ENCODE peak calls at places on chromosomes 6 and 20, in five cellular contexts. S is adrenal gland, P is GM23248, T is pancreas, U is IMR-90. V is an unnamed sample. For H3K4me1, the result is how much of the 10 kb centered on the place peaks cover.

GRCh38 chr20:62363920-62364851 is 2.9 kb downstream of the LAMA5 start:
- DNase-seq in S (peak), P (no peak), T (no peak), U (no peak), V (no peak)

GRCh38 chr6:144158133-144158532 is 7.8 kb downstream of the STX11 start:
- DNase-seq in S (peak), P (peak), T (peak), U (peak), V (no peak)

GRCh38 chr6:3706547-3707467 is 44.7 kb downstream of the PXDC1 start:
- DNase-seq in S (no peak), P (no peak), T (no peak), U (peak), V (no peak)

GRCh38 chr6:3906191-3907019 is 57.2 kb downstream of the FAM50B start:
- DNase-seq in S (no peak), P (no peak), T (peak), U (no peak), V (peak)

GRCh38 chr6:162719528-162719927 is 8.0 kb downstream of the PRKN start:
- DNase-seq in S (no peak), P (no peak), T (no peak), U (no peak), V (no peak)

GRCh38 chr20:6558361-6558760 is 209.1 kb upstream of the BMP2 start:
- DNase-seq in S (no peak), P (no peak), T (no peak), U (no peak), V (no peak)

GRCh38 chr6:166262738-166263515 is 45.3 kb downstream of the PRR18 start:
- DNase-seq in S (no peak), P (no peak), T (no peak), U (no peak), V (no peak)

GRCh38 chr20:5969348-5969935 is 19.0 kb downstream of the MCM8 start:
- DNase-seq in S (no peak), P (no peak), T (no peak), U (no peak), V (no peak)

GRCh38 chr20:37393863-37394542 is 48.1 kb downstream of the SRC start:
- DNase-seq in S (no peak), P (no peak), T (no peak), U (no peak), V (no peak)

GRCh38 chr20:19889011-19889953 is 127.9 kb upstream of the NAA20 start:
- DNase-seq in S (peak), P (peak), T (no peak), U (peak), V (peak)

GRCh38 chr6:125749112-125749863 is at the start of gene HEY2:
- DNase-seq in S (peak), P (peak), T (peak), U (peak), V (peak)

GRCh38 chr6:147712841-147713240 is 204.4 kb downstream of the SAMD5 start:
- DNase-seq in S (no peak), P (no peak), T (no peak), U (peak), V (no peak)

GRCh38 chr6:82013561-82014275 is 233.8 kb downstream of the IBTK start:
- DNase-seq in S (peak), P (peak), T (no peak), U (peak), V (no peak)

GRCh38 chr6:138402833-138403187 is 1.2 kb upstream of the HEBP2 start:
- DNase-seq in S (no peak), P (no peak), T (no peak), U (no peak), V (no peak)

GRCh38 chr6:129801909-129802308 is 59.2 kb downstream of the TMEM244 start:
- DNase-seq in S (no peak), P (no peak), T (no peak), U (no peak), V (no peak)

GRCh38 chr20:59837623-59838394 is 95.6 kb downstream of the SYCP2 start:
- DNase-seq in S (no peak), P (no peak), T (no peak), U (no peak), V (peak)

GRCh38 chr6:49772296-49772695 is 14.8 kb downstream of the PGK2 start:
- DNase-seq in S (no peak), P (no peak), T (no peak), U (no peak), V (no peak)

GRCh38 chr20:34163316-34163715 is 51.3 kb upstream of the EIF2S2 start:
- DNase-seq in S (no peak), P (no peak), T (no peak), U (no peak), V (no peak)

GRCh38 chr20:25299801-25300200 is 51.9 kb downstream of the PYGB start:
- DNase-seq in S (no peak), P (peak), T (no peak), U (peak), V (no peak)

DNA sequence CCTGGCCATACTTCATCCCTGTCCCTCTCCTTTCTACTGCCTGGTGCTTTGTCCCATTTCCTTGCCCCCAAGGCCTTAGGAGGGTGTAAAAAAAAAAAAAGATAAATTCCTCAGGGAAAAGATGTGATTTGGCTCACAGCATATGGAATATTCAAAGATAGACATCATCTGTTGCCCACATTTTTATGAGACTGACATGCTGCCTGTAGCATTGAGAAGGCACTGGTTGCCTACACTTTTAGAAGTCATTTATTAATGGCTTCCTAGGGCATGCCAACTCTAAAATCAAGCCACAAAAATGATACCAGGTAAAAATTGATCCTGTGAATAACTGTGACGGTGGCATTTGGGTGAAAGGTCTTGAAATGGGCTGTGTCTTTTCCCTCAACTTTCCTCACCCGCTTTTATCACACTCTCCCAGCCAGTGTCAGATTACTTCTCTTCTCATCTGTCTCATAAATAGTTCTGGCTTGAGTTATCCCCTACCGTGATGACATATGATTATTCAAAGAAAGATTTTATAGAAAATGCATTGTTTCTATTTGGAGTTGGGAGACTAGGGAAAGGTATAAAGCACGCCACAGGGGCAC is 139.4 kb downstream of the CARMIL1 start:
- DNase-seq in S (no peak), P (no peak), T (no peak), U (no peak), V (no peak)
- H3K4me1 ChIP-seq in S (under half), P (under half), T (under half), U (under half), V (under half)

GRCh38 chr6:33273924-33274902 is 2.3 kb downstream of the RPS18 start:
- DNase-seq in S (no peak), P (no peak), T (no peak), U (no peak), V (peak)
- H3K4me3 ChIP-seq in S (no peak), P (peak), T (peak), U (no peak), V (no peak)

GRCh38 chr6:136282906-136283305 is 6.7 kb downstream of the BCLAF1 start:
- DNase-seq in S (no peak), P (no peak), T (no peak), U (no peak), V (no peak)
- H3K4me1 ChIP-seq in S (half or more), P (half or more), T (half or more), U (under half), V (under half)

GRCh38 chr20:50249447-50250388 is 59.1 kb downstream of the CEBPB start:
- DNase-seq in S (no peak), P (no peak), T (no peak), U (no peak), V (peak)
- H3K4me3 ChIP-seq in S (no peak), P (no peak), T (no peak), U (no peak), V (no peak)

GRCh38 chr6:7165002-7165735 is 57.4 kb downstream of the RREB1 start:
- DNase-seq in S (no peak), P (no peak), T (no peak), U (peak), V (no peak)
- H3K4me1 ChIP-seq in S (half or more), P (under half), T (under half), U (under half), V (under half)

GRCh38 chr6:10532392-10532791 is 11.2 kb downstream of the GCNT2 start:
- DNase-seq in S (no peak), P (no peak), T (no peak), U (no peak), V (no peak)

GRCh38 chr6:10531513-10531912 is 10.4 kb downstream of the GCNT2 start:
- DNase-seq in S (no peak), P (no peak), T (no peak), U (no peak), V (peak)

GRCh38 chr6:10534418-10534760 is 13.2 kb downstream of the GCNT2 start:
- DNase-seq in S (no peak), P (no peak), T (no peak), U (no peak), V (no peak)

GRCh38 chr6:10529231-10529801 is 8.2 kb downstream of the GCNT2 start:
- DNase-seq in S (no peak), P (no peak), T (peak), U (no peak), V (peak)

GRCh38 chr6:10531942-10532341 is 10.8 kb downstream of the GCNT2 start:
- DNase-seq in S (no peak), P (no peak), T (no peak), U (no peak), V (peak)
- H3K4me3 ChIP-seq in S (no peak), P (no peak), T (no peak), U (no peak), V (no peak)

GRCh38 chr6:151709329-151709728 is 98.2 kb upstream of the ESR1 start:
- DNase-seq in S (no peak), P (no peak), T (no peak), U (no peak), V (no peak)
- H3K4me1 ChIP-seq in S (under half), P (under half), T (under half), U (under half), V (under half)